ENCODE peak calls at places on chromosome 15, in six cellular contexts. P is MM.1S, S is astrocyte, Z is pancreas, B is BJ, F is fibroblast of lung. O is an unnamed sample. For H3K27me3, the result is how much of the 10 kb centered on the place peaks cover.

GRCh38 chr15:61411941-61412510 is 182.9 kb upstream of the RORA start:
- DNase-seq in B (no peak), Z (no peak), F (no peak), S (no peak), P (peak), O (no peak)

GRCh38 chr15:88624156-88624970 is 3.2 kb downstream of the AEN start:
- DNase-seq in P (peak), Z (no peak), B (no peak), F (peak), S (no peak), O (no peak)

GRCh38 chr15:75650908-75651809 is 3.4 kb downstream of the SNX33 start:
- DNase-seq in P (no peak), F (peak), B (no peak), S (no peak), Z (peak), O (no peak)

GRCh38 chr15:60376677-60377095 is 21.1 kb downstream of the ANXA2 start:
- DNase-seq in F (peak), P (no peak), Z (no peak), B (no peak), S (peak), O (no peak)

GRCh38 chr15:92714457-92715401 is 59.2 kb upstream of the FAM174B start:
- DNase-seq in B (no peak), S (peak), F (peak), P (peak), Z (peak), O (no peak)

GRCh38 chr15:20352241-20353200 is 189.1 kb downstream of the GOLGA6L6 start:
- DNase-seq in S (no peak), B (no peak), Z (no peak), F (no peak), P (peak), O (no peak)

GRCh38 chr15:101070024-101070423 is 150.9 kb downstream of the LRRK1 start:
- DNase-seq in Z (no peak), F (no peak), P (no peak), S (no peak), B (no peak), O (no peak)

GRCh38 chr15:30990451-30991300 is 752 bp downstream of the MTMR10 start:
- DNase-seq in B (no peak), P (peak), F (peak), Z (no peak), S (peak), O (no peak)

GRCh38 chr15:98842973-98843285 is 164.7 kb downstream of the PGPEP1L start:
- DNase-seq in S (no peak), P (no peak), B (no peak), Z (no peak), F (no peak), O (no peak)

GRCh38 chr15:52357949-52358348 is 62.3 kb upstream of the MYO5C start:
- DNase-seq in P (no peak), F (no peak), S (no peak), Z (no peak), B (no peak), O (no peak)

GRCh38 chr15:67550522-67550921 is 8.0 kb downstream of the MAP2K5 start:
- DNase-seq in P (no peak), Z (no peak), B (no peak), S (no peak), F (peak), O (no peak)

GRCh38 chr15:101447561-101448071 is 41.9 kb downstream of the PCSK6 start:
- DNase-seq in B (no peak), P (no peak), F (no peak), S (no peak), Z (no peak), O (no peak)

GRCh38 chr15:79028411-79028964 is 62.1 kb downstream of the RASGRF1 start:
- DNase-seq in P (peak), F (peak), Z (no peak), S (no peak), B (no peak), O (no peak)

DNA sequence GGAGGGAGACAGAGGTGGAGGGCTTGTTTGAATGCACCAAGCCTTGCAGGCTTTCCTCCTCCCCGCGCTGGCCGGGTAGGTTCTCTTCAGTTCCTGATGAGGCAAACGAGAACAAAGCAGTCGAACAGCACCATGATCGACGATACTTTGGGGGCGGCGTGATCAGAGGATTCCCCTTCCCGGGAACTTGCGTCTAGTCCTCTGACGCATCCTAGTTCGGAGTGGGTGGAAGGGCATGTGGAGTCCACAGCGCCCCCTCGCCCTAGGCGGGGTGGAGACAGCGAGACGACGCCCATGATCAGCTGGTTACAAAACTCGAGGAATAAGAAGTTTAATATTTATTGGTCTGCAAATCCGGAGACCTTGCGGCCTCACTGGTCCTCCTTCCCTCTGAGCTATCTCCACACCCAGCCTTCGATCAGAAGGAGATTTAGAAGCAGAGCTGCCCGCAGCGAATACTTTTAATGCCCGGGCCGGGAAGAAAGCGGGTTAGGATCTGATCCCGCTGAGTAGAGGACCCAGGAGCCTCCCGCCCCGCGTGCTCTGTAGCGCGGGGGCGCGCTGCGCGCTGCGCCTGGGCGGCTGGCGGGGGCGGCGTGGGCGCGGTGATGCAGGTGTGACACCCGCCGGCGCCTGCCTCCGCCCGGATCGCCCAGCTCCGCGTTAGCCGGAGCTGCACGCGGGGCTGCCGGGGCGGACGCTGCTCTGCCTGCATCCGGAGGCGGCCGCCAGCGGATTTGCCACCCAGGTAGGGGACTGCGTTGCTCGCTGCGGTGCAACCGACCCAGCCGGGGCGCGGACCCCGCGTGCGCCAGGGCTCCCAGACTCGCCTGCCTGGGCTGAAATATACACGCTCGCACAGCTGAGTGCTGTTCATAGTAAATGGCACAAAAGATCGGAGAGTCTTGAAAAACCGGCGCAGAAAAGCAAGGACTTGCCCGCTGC is at the start of gene SV2B:
- DNase-seq in S (peak), P (peak), B (no peak), F (peak), Z (peak), O (no peak)
- H3K27me3 ChIP-seq in S (under half), P (under half), B (under half), F (under half), Z (under half), O (under half)

DNA sequence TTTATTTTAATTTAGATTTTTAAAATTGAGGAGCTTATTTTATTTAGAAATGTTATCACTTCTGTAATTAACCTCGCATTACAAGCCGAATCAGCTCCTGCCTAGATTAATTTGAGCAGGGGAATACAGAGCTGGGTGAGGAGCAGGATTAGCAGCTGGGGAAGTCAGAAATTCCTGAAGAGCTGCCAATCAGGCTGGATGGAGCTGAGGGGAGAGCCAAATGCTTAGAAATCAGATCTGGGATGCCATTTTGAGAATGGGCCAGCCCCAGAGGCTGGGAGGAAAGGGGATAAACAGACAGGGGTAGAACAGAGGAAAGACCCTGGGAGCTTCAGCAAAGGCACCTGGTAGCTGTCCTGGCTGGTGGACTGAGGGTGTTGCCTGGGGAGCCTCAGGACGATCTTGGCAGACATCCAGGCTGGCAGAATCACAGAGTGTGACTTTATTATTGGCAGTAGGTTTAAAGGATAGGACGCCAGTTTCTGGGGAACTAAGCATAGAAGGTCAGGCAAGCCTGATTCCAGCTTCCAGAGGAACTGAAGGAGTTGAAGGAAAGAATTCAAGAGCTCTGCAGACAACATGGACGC is 97.8 kb downstream of the SQOR start:
- DNase-seq in F (no peak), P (no peak), B (no peak), S (no peak), Z (no peak), O (no peak)
- H3K4me3 ChIP-seq in F (no peak), P (no peak), B (no peak), S (no peak), Z (no peak), O (no peak)

GRCh38 chr15:65411470-65412071 is 11.2 kb downstream of the IGDCC4 start:
- DNase-seq in P (no peak), Z (no peak), B (no peak), S (peak), F (peak), O (peak)
- H3K27me3 ChIP-seq in P (under half), Z (under half), B (under half), S (under half), F (under half), O (under half)

DNA sequence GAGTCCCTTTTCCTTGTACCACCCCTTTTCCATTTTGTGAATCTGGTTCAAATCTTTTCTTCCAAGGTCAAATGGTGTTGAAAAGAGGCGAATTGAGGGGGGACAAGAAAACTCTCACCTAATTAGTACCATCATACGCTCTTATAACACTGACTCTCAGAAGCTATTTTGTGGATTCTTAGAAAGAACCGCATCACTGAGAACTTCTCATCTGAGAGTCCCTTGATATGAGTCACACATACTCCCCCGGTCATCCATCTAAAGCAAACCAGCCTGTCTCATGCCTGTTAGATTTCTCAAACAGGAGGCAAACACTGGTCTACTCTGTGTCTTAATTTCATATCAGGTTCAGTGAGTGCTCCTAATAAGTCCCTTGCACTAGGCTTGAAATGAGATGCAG is 76.5 kb upstream of the SPRED1 start:
- DNase-seq in S (peak), F (peak), Z (no peak), B (no peak), P (peak), O (peak)
- H3K4me3 ChIP-seq in S (no peak), F (no peak), Z (no peak), B (no peak), P (peak), O (no peak)

O was measured in kidney epithelial cell.